ENCODE peak calls at places on chromosome 3, in six cellular contexts. E, C, R, G, W and Z are unnamed samples.

GRCh38 chr3:192128922-192129321 is 598.4 kb downstream of the FGF12 start:
- DNase-seq in E (no peak), C (no peak), R (no peak), G (no peak), W (no peak), Z (no peak)

GRCh38 chr3:49276475-49277356 is at the start of gene C3orf62:
- DNase-seq in E (peak), C (peak), R (peak), G (peak), W (no peak), Z (peak)

GRCh38 chr3:13114811-13115615 is 41.8 kb upstream of the IQSEC1 start:
- DNase-seq in E (no peak), C (no peak), R (no peak), G (no peak), W (no peak), Z (no peak)

GRCh38 chr3:16633948-16634347 is 28.7 kb upstream of the DAZL start:
- DNase-seq in E (no peak), C (no peak), R (no peak), G (no peak), W (no peak), Z (no peak)

GRCh38 chr3:52205727-52206372 is 7.9 kb downstream of the ALAS1 start:
- DNase-seq in E (no peak), C (no peak), R (no peak), G (peak), W (no peak), Z (no peak)

GRCh38 chr3:121722346-121722745 is 27.2 kb downstream of the GOLGB1 start:
- DNase-seq in E (no peak), C (no peak), R (no peak), G (no peak), W (no peak), Z (no peak)

GRCh38 chr3:124119056-124119721 is 127.3 kb upstream of the ROPN1 start:
- DNase-seq in E (peak), C (no peak), R (no peak), G (peak), W (no peak), Z (peak)

GRCh38 chr3:194120789-194121770 is 14.9 kb upstream of the HES1 start:
- DNase-seq in E (no peak), C (no peak), R (no peak), G (no peak), W (no peak), Z (no peak)

GRCh38 chr3:186481526-186481925 is 62.7 kb downstream of the CRYGS start:
- DNase-seq in E (no peak), C (no peak), R (no peak), G (no peak), W (no peak), Z (no peak)

GRCh38 chr3:195237981-195238625 is 32.9 kb downstream of the XXYLT1 start:
- DNase-seq in E (no peak), C (no peak), R (no peak), G (no peak), W (no peak), Z (no peak)

GRCh38 chr3:194130807-194131589 is 5.0 kb upstream of the HES1 start:
- DNase-seq in E (no peak), C (no peak), R (no peak), G (peak), W (no peak), Z (peak)

GRCh38 chr3:88203537-88204143 is 53.9 kb downstream of the C3orf38 start:
- DNase-seq in E (peak), C (peak), R (peak), G (peak), W (peak), Z (peak)

GRCh38 chr3:111585214-111585613 is 9.9 kb downstream of the ZBED2 start:
- DNase-seq in E (no peak), C (no peak), R (no peak), G (peak), W (no peak), Z (peak)

GRCh38 chr3:192207661-192208060 is 519.7 kb downstream of the FGF12 start:
- DNase-seq in E (no peak), C (no peak), R (no peak), G (peak), W (no peak), Z (no peak)